ENCODE peak calls at places on chromosomes 6 and 20, in nine cellular contexts. One of them, this sample, is unnamed. For H4K20me1, the result is how much of the 10 kb centered on the place peaks cover.

GRCh38 chr6:154507209-154507898 is 3.1 kb downstream of the CNKSR3 start:
- DNase-seq in keratinocyte: no peak
- DNase-seq in GM23338: no peak
- DNase-seq in IMR-90: no peak
- DNase-seq in MM.1S: no peak
- DNase-seq in Karpas-422: no peak
- DNase-seq in HCT116: no peak
- DNase-seq in OCI-LY7: no peak
- DNase-seq in HepG2: peak
- DNase-seq in this sample: no peak

GRCh38 chr6:115765966-115766365 is 294.7 kb downstream of the FRK start:
- DNase-seq in Karpas-422: no peak
- DNase-seq in OCI-LY7: no peak
- DNase-seq in GM23338: no peak
- DNase-seq in IMR-90: no peak
- DNase-seq in HCT116: no peak
- DNase-seq in MM.1S: no peak
- DNase-seq in HepG2: no peak
- DNase-seq in keratinocyte: no peak
- DNase-seq in this sample: no peak

GRCh38 chr6:121835662-121836061 is 400.2 kb downstream of the GJA1 start:
- DNase-seq in IMR-90: no peak
- DNase-seq in GM23338: no peak
- DNase-seq in MM.1S: no peak
- DNase-seq in Karpas-422: no peak
- DNase-seq in keratinocyte: no peak
- DNase-seq in OCI-LY7: no peak
- DNase-seq in HCT116: no peak
- DNase-seq in HepG2: no peak
- DNase-seq in this sample: no peak

GRCh38 chr20:57169162-57169561 is 97.3 kb downstream of the BMP7 start:
- DNase-seq in IMR-90: no peak
- DNase-seq in HepG2: no peak
- DNase-seq in HCT116: no peak
- DNase-seq in keratinocyte: no peak
- DNase-seq in Karpas-422: no peak
- DNase-seq in MM.1S: no peak
- DNase-seq in GM23338: no peak
- DNase-seq in OCI-LY7: no peak
- DNase-seq in this sample: no peak

GRCh38 chr20:6566821-6567220 is 200.7 kb upstream of the BMP2 start:
- DNase-seq in Karpas-422: no peak
- DNase-seq in MM.1S: no peak
- DNase-seq in GM23338: no peak
- DNase-seq in IMR-90: peak
- DNase-seq in HCT116: no peak
- DNase-seq in HepG2: no peak
- DNase-seq in keratinocyte: peak
- DNase-seq in OCI-LY7: no peak
- DNase-seq in this sample: no peak

GRCh38 chr6:170221052-170221752 is 69.7 kb downstream of the DLL1 start:
- DNase-seq in HepG2: no peak
- DNase-seq in GM23338: no peak
- DNase-seq in MM.1S: no peak
- DNase-seq in Karpas-422: no peak
- DNase-seq in HCT116: no peak
- DNase-seq in IMR-90: no peak
- DNase-seq in keratinocyte: no peak
- DNase-seq in OCI-LY7: no peak
- DNase-seq in this sample: no peak

GRCh38 chr6:81909162-81909561 is 156.7 kb upstream of the TENT5A start:
- DNase-seq in HCT116: no peak
- DNase-seq in Karpas-422: no peak
- DNase-seq in GM23338: no peak
- DNase-seq in MM.1S: no peak
- DNase-seq in IMR-90: no peak
- DNase-seq in keratinocyte: no peak
- DNase-seq in HepG2: no peak
- DNase-seq in OCI-LY7: no peak
- DNase-seq in this sample: no peak

GRCh38 chr6:80605165-80605989 is 498.9 kb downstream of the BCKDHB start:
- DNase-seq in Karpas-422: peak
- DNase-seq in HepG2: peak
- DNase-seq in GM23338: peak
- DNase-seq in MM.1S: peak
- DNase-seq in keratinocyte: no peak
- DNase-seq in OCI-LY7: no peak
- DNase-seq in HCT116: peak
- DNase-seq in IMR-90: peak
- DNase-seq in this sample: peak

GRCh38 chr6:170111816-170112582 is 178.9 kb downstream of the DLL1 start:
- DNase-seq in Karpas-422: no peak
- DNase-seq in keratinocyte: no peak
- DNase-seq in GM23338: no peak
- DNase-seq in HCT116: no peak
- DNase-seq in IMR-90: no peak
- DNase-seq in OCI-LY7: no peak
- DNase-seq in HepG2: no peak
- DNase-seq in MM.1S: no peak
- DNase-seq in this sample: no peak

GRCh38 chr6:131258816-131259476 is 123.7 kb downstream of the AKAP7 start:
- DNase-seq in HCT116: peak
- DNase-seq in IMR-90: peak
- DNase-seq in Karpas-422: no peak
- DNase-seq in HepG2: no peak
- DNase-seq in keratinocyte: no peak
- DNase-seq in OCI-LY7: no peak
- DNase-seq in MM.1S: no peak
- DNase-seq in GM23338: no peak
- DNase-seq in this sample: no peak

GRCh38 chr6:35370124-35370741 is 27.9 kb downstream of the PPARD start:
- DNase-seq in keratinocyte: no peak
- DNase-seq in HCT116: peak
- DNase-seq in IMR-90: peak
- DNase-seq in HepG2: peak
- DNase-seq in OCI-LY7: peak
- DNase-seq in Karpas-422: peak
- DNase-seq in GM23338: no peak
- DNase-seq in MM.1S: peak
- DNase-seq in this sample: peak

GRCh38 chr20:38357653-38358207 is 11.4 kb downstream of the LBP start:
- DNase-seq in keratinocyte: no peak
- DNase-seq in HCT116: no peak
- DNase-seq in OCI-LY7: no peak
- DNase-seq in GM23338: no peak
- DNase-seq in MM.1S: no peak
- DNase-seq in Karpas-422: no peak
- DNase-seq in HepG2: no peak
- DNase-seq in IMR-90: peak
- DNase-seq in this sample: no peak

GRCh38 chr6:112743343-112743742 is 396.2 kb downstream of the RFPL4B start:
- DNase-seq in HCT116: no peak
- DNase-seq in keratinocyte: no peak
- DNase-seq in MM.1S: no peak
- DNase-seq in HepG2: no peak
- DNase-seq in OCI-LY7: no peak
- DNase-seq in GM23338: peak
- DNase-seq in Karpas-422: no peak
- DNase-seq in IMR-90: no peak
- DNase-seq in this sample: no peak

GRCh38 chr6:134331255-134331654 is 13.3 kb upstream of the SGK1 start:
- DNase-seq in keratinocyte: no peak
- DNase-seq in IMR-90: no peak
- DNase-seq in HCT116: no peak
- DNase-seq in GM23338: no peak
- DNase-seq in OCI-LY7: no peak
- DNase-seq in HepG2: no peak
- DNase-seq in Karpas-422: no peak
- DNase-seq in MM.1S: peak
- DNase-seq in this sample: no peak

GRCh38 chr6:91383207-91383606 is 796.3 kb upstream of the MAP3K7 start:
- DNase-seq in IMR-90: no peak
- DNase-seq in keratinocyte: no peak
- DNase-seq in MM.1S: no peak
- DNase-seq in GM23338: no peak
- DNase-seq in Karpas-422: no peak
- DNase-seq in HCT116: no peak
- DNase-seq in HepG2: no peak
- DNase-seq in OCI-LY7: no peak
- DNase-seq in this sample: no peak

GRCh38 chr20:47863531-47863930 is 78.2 kb upstream of the SULF2 start:
- DNase-seq in HCT116: no peak
- DNase-seq in OCI-LY7: no peak
- DNase-seq in MM.1S: no peak
- DNase-seq in Karpas-422: no peak
- DNase-seq in GM23338: no peak
- DNase-seq in HepG2: no peak
- DNase-seq in IMR-90: no peak
- DNase-seq in keratinocyte: no peak
- DNase-seq in this sample: peak

GRCh38 chr6:168343239-168344167 is 23.9 kb upstream of the DACT2 start:
- DNase-seq in HepG2: no peak
- DNase-seq in Karpas-422: peak
- DNase-seq in IMR-90: no peak
- DNase-seq in GM23338: no peak
- DNase-seq in MM.1S: no peak
- DNase-seq in HCT116: no peak
- DNase-seq in keratinocyte: no peak
- DNase-seq in OCI-LY7: no peak
- DNase-seq in this sample: no peak

GRCh38 chr6:123925360-123925759 is 121.7 kb downstream of the NKAIN2 start:
- DNase-seq in HCT116: no peak
- DNase-seq in Karpas-422: no peak
- DNase-seq in keratinocyte: peak
- DNase-seq in GM23338: no peak
- DNase-seq in HepG2: no peak
- DNase-seq in IMR-90: peak
- DNase-seq in OCI-LY7: no peak
- DNase-seq in MM.1S: no peak
- DNase-seq in this sample: peak

GRCh38 chr6:170111141-170111664 is 179.7 kb downstream of the DLL1 start:
- DNase-seq in IMR-90: no peak
- DNase-seq in Karpas-422: no peak
- DNase-seq in GM23338: no peak
- DNase-seq in HCT116: no peak
- DNase-seq in MM.1S: no peak
- DNase-seq in keratinocyte: no peak
- DNase-seq in HepG2: no peak
- DNase-seq in OCI-LY7: no peak
- DNase-seq in this sample: no peak

GRCh38 chr6:56551409-56552120 is 91.1 kb downstream of the DST start:
- DNase-seq in HCT116: no peak
- DNase-seq in GM23338: no peak
- DNase-seq in IMR-90: no peak
- DNase-seq in Karpas-422: no peak
- DNase-seq in MM.1S: no peak
- DNase-seq in keratinocyte: no peak
- DNase-seq in HepG2: peak
- DNase-seq in OCI-LY7: no peak
- DNase-seq in this sample: no peak
- H4K20me1 ChIP-seq in HCT116: under half
- H4K20me1 ChIP-seq in GM23338: under half
- H4K20me1 ChIP-seq in IMR-90: under half
- H4K20me1 ChIP-seq in Karpas-422: under half
- H4K20me1 ChIP-seq in MM.1S: under half
- H4K20me1 ChIP-seq in keratinocyte: under half
- H4K20me1 ChIP-seq in HepG2: under half
- H4K20me1 ChIP-seq in OCI-LY7: under half
- H4K20me1 ChIP-seq in this sample: under half

GRCh38 chr6:158910484-158911075 is 89.4 kb downstream of the RSPH3 start:
- DNase-seq in HCT116: no peak
- DNase-seq in GM23338: peak
- DNase-seq in keratinocyte: no peak
- DNase-seq in HepG2: no peak
- DNase-seq in IMR-90: no peak
- DNase-seq in OCI-LY7: peak
- DNase-seq in Karpas-422: peak
- DNase-seq in MM.1S: no peak
- DNase-seq in this sample: no peak
- H3K4me3 ChIP-seq in HCT116: peak
- H3K4me3 ChIP-seq in GM23338: peak
- H3K4me3 ChIP-seq in keratinocyte: no peak
- H3K4me3 ChIP-seq in HepG2: no peak
- H3K4me3 ChIP-seq in IMR-90: no peak
- H3K4me3 ChIP-seq in OCI-LY7: peak
- H3K4me3 ChIP-seq in Karpas-422: peak
- H3K4me3 ChIP-seq in MM.1S: no peak
- H3K4me3 ChIP-seq in this sample: no peak

DNA sequence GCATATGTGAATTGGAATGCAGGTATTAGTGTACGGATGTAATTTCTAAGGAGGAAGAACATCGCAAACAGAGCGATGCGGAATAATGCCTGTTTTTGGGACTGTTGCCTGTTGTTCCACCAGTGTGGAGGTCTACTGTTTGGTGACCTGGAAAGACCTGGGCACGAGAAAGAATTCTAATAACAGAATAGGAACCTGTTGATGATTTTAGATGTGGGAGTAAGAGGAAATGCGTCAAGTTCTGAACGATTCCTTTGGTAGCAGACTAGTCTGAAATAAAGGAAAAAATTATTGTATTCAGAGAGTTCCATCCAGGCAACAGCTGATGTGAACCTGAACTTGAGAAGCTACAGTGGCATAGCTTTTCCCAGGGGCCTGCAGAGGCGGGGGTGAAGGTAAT is 192.1 kb downstream of the DTNBP1 start:
- DNase-seq in GM23338: no peak
- DNase-seq in IMR-90: no peak
- DNase-seq in HCT116: no peak
- DNase-seq in MM.1S: no peak
- DNase-seq in HepG2: no peak
- DNase-seq in Karpas-422: no peak
- DNase-seq in OCI-LY7: no peak
- DNase-seq in keratinocyte: no peak
- DNase-seq in this sample: no peak
- H4K20me1 ChIP-seq in GM23338: half or more
- H4K20me1 ChIP-seq in IMR-90: under half
- H4K20me1 ChIP-seq in HCT116: under half
- H4K20me1 ChIP-seq in MM.1S: under half
- H4K20me1 ChIP-seq in HepG2: under half
- H4K20me1 ChIP-seq in Karpas-422: under half
- H4K20me1 ChIP-seq in OCI-LY7: under half
- H4K20me1 ChIP-seq in keratinocyte: under half
- H4K20me1 ChIP-seq in this sample: under half

DNA sequence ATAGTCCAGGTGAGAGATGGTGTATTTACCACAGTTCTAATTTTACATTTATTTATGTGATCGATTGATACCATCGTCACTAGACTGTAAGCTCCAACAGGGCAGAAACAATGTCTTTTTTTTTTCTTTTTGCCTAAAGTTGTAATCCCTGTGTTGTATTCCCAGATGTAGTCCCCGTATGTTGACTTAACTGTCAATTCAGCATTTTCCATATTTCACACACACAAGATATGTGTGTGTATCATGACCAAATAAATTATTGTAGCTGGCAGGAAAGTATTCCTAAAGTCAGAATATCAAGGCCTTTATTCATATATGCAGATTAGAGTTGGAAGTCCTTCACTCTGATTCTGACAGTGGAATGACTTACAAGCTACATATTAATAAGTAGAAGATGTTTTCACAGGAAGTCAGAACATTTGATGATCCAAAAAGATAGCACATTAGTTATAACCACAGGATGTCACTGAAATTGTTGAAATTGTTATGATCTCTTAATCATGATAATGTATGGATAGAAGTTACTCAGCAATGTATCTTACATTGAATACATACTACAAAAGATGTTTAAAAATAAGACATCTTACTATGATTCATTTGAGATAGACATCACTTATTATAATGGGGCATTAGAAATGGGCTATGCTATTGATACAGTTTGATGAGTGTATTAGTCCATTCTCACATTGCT is 10.6 kb downstream of the RNF182 start:
- DNase-seq in MM.1S: no peak
- DNase-seq in keratinocyte: no peak
- DNase-seq in IMR-90: no peak
- DNase-seq in HCT116: no peak
- DNase-seq in OCI-LY7: no peak
- DNase-seq in HepG2: no peak
- DNase-seq in Karpas-422: no peak
- DNase-seq in GM23338: no peak
- DNase-seq in this sample: no peak
- H3K4me3 ChIP-seq in MM.1S: no peak
- H3K4me3 ChIP-seq in keratinocyte: no peak
- H3K4me3 ChIP-seq in IMR-90: no peak
- H3K4me3 ChIP-seq in HCT116: no peak
- H3K4me3 ChIP-seq in OCI-LY7: no peak
- H3K4me3 ChIP-seq in HepG2: no peak
- H3K4me3 ChIP-seq in Karpas-422: no peak
- H3K4me3 ChIP-seq in GM23338: no peak
- H3K4me3 ChIP-seq in this sample: no peak

This sample was measured in endothelial cell of umbilical vein.